ENCODE peak calls at places on chromosomes 3 and 15, in nine cellular contexts. V is psoas muscle; S is stimulated activated CD4-positive, alpha-beta T cell treated with anti-CD3 and anti-CD28 coated beads, Interleukin-2, amount 100 ng/mL, for 24 hours; T is left ventricle myocardium inferior; I is A172; A is B cell; Q is activated B cell treated with CpG ODN at 0.5 μM for 24 hours; H is HT1080; C is stimulated activated CD8-positive, alpha-beta memory T cell treated with anti-CD3 and anti-CD28 coated beads, Interleukin-2, amount 100 ng/mL, for 48 hours. G is an unnamed sample.

GRCh38 chr3:32423956-32424558 is 32.4 kb downstream of the CMTM7 start:
- DNase-seq in V (no peak), S (no peak), T (no peak), I (no peak), A (no peak), Q (no peak), H (no peak), C (no peak), G (no peak)

GRCh38 chr3:157858821-157859220 is 247.4 kb downstream of the SHOX2 start:
- DNase-seq in V (no peak), S (no peak), T (no peak), I (no peak), A (no peak), Q (no peak), H (peak), C (no peak), G (no peak)

GRCh38 chr15:23467110-23467600 is 20.1 kb upstream of the GOLGA6L2 start:
- DNase-seq in V (no peak), S (no peak), T (no peak), I (peak), A (no peak), Q (no peak), H (peak), C (no peak), G (peak)

GRCh38 chr15:65868546-65869126 is 655 bp upstream of the RAB11A start:
- DNase-seq in V (no peak), S (no peak), T (no peak), I (no peak), A (no peak), Q (no peak), H (no peak), C (no peak), G (no peak)

GRCh38 chr3:135865085-135865484 is 100.4 kb upstream of the PPP2R3A start:
- DNase-seq in V (no peak), S (no peak), T (no peak), I (no peak), A (no peak), Q (no peak), H (no peak), C (no peak), G (no peak)

GRCh38 chr3:188319569-188319968 is 165.6 kb downstream of the LPP start:
- DNase-seq in V (no peak), S (no peak), T (no peak), I (no peak), A (no peak), Q (no peak), H (peak), C (no peak), G (no peak)

GRCh38 chr3:87733671-87734367 is 325.0 kb downstream of the CGGBP1 start:
- DNase-seq in V (no peak), S (no peak), T (no peak), I (no peak), A (no peak), Q (no peak), H (no peak), C (no peak), G (no peak)

GRCh38 chr3:194101592-194102432 is 34.1 kb upstream of the HES1 start:
- DNase-seq in V (no peak), S (no peak), T (no peak), I (no peak), A (no peak), Q (no peak), H (no peak), C (no peak), G (peak)

GRCh38 chr15:48144889-48145288 is 24.1 kb downstream of the SLC24A5 start:
- DNase-seq in V (no peak), S (no peak), T (no peak), I (no peak), A (no peak), Q (no peak), H (no peak), C (no peak), G (no peak)

GRCh38 chr3:55481918-55482495 is 5.1 kb downstream of the WNT5A start:
- DNase-seq in V (peak), S (no peak), T (no peak), I (no peak), A (no peak), Q (no peak), H (no peak), C (no peak), G (peak)

GRCh38 chr3:126136428-126137220 is 43.8 kb downstream of the ALDH1L1 start:
- DNase-seq in V (peak), S (no peak), T (no peak), I (no peak), A (no peak), Q (peak), H (no peak), C (no peak), G (no peak)

GRCh38 chr15:68528891-68529290 is 49.9 kb upstream of the CORO2B start:
- DNase-seq in V (no peak), S (no peak), T (no peak), I (peak), A (no peak), Q (no peak), H (peak), C (no peak), G (no peak)

GRCh38 chr3:113985526-113985925 is 37.7 kb downstream of the ZDHHC23 start:
- DNase-seq in V (no peak), S (no peak), T (no peak), I (no peak), A (peak), Q (no peak), H (no peak), C (no peak), G (peak)

GRCh38 chr15:58260186-58260910 is 122.2 kb downstream of the AQP9 start:
- DNase-seq in V (peak), S (no peak), T (peak), I (peak), A (no peak), Q (no peak), H (no peak), C (no peak), G (no peak)

GRCh38 chr15:58200739-58201138 is 62.6 kb downstream of the AQP9 start:
- DNase-seq in V (no peak), S (no peak), T (no peak), I (no peak), A (no peak), Q (no peak), H (no peak), C (no peak), G (no peak)

GRCh38 chr3:71659758-71660666 is 65.2 kb downstream of the EIF4E3 start:
- DNase-seq in V (no peak), S (no peak), T (no peak), I (no peak), A (no peak), Q (no peak), H (no peak), C (no peak), G (no peak)

GRCh38 chr3:13891492-13892073 is 11.7 kb upstream of the WNT7A start:
- DNase-seq in V (no peak), S (no peak), T (no peak), I (no peak), A (peak), Q (no peak), H (peak), C (no peak), G (no peak)

GRCh38 chr3:177835008-177835407 is 637.7 kb upstream of the TBL1XR1 start:
- DNase-seq in V (no peak), S (peak), T (no peak), I (peak), A (no peak), Q (no peak), H (peak), C (no peak), G (no peak)

GRCh38 chr3:130850044-130850797 is 43.7 kb upstream of the ATP2C1 start:
- DNase-seq in V (no peak), S (peak), T (no peak), I (peak), A (no peak), Q (no peak), H (peak), C (peak), G (peak)

GRCh38 chr15:79769933-79770332 is 126.9 kb downstream of the MTHFS start:
- DNase-seq in V (no peak), S (no peak), T (no peak), I (no peak), A (no peak), Q (no peak), H (no peak), C (no peak), G (no peak)

GRCh38 chr15:58039260-58040035 is 26.1 kb downstream of the ALDH1A2 start:
- DNase-seq in V (no peak), S (no peak), T (no peak), I (no peak), A (no peak), Q (no peak), H (no peak), C (no peak), G (no peak)

GRCh38 chr3:129612350-129613204 is 6.1 kb upstream of the PLXND1 start:
- DNase-seq in V (peak), S (no peak), T (peak), I (peak), A (no peak), Q (no peak), H (no peak), C (no peak), G (no peak)

GRCh38 chr3:178353292-178353814 is 182.9 kb upstream of the KCNMB2 start:
- DNase-seq in V (no peak), S (no peak), T (no peak), I (no peak), A (no peak), Q (no peak), H (no peak), C (no peak), G (no peak)

GRCh38 chr3:46006646-46007045 is 11.0 kb upstream of the FYCO1 start:
- DNase-seq in V (no peak), S (no peak), T (no peak), I (peak), A (no peak), Q (no peak), H (peak), C (no peak), G (no peak)

GRCh38 chr15:69535101-69535638 is 82.6 kb downstream of the RPLP1 start:
- DNase-seq in V (no peak), S (no peak), T (no peak), I (peak), A (no peak), Q (no peak), H (peak), C (no peak), G (no peak)

GRCh38 chr3:117844676-117845075 is 1135.1 kb downstream of the TUSC7 start:
- DNase-seq in V (no peak), S (no peak), T (no peak), I (no peak), A (no peak), Q (no peak), H (peak), C (no peak), G (no peak)

GRCh38 chr3:175914785-175915184 is 1055.7 kb downstream of the NAALADL2 start:
- DNase-seq in V (no peak), S (no peak), T (no peak), I (no peak), A (no peak), Q (no peak), H (no peak), C (no peak), G (no peak)

GRCh38 chr3:79846148-79846933 is 78.5 kb upstream of the ROBO1 start:
- DNase-seq in V (no peak), S (no peak), T (no peak), I (no peak), A (no peak), Q (no peak), H (no peak), C (no peak), G (no peak)